ENCODE peak calls at places on chromosomes 3 and 15, in seven cellular contexts. E, T, U, L, Q, I and J are unnamed samples.

GRCh38 chr3:186931487-186932280 is 1.4 kb downstream of the ST6GAL1 start:
- DNase-seq in L (peak), T (peak), E (peak), I (no peak), U (peak), Q (peak), J (peak)

GRCh38 chr3:133970916-133971315 is 58.8 kb downstream of the SLCO2A1 start:
- DNase-seq in L (no peak), Q (no peak), E (no peak), U (no peak), T (no peak), I (no peak), J (no peak)

GRCh38 chr3:86792316-86792715 is 198.6 kb downstream of the VGLL3 start:
- DNase-seq in I (no peak), U (no peak), T (no peak), L (no peak), Q (no peak), E (no peak), J (no peak)

GRCh38 chr3:55692958-55693558 is 206.0 kb upstream of the WNT5A start:
- DNase-seq in E (no peak), T (no peak), I (no peak), Q (no peak), U (no peak), L (no peak), J (no peak)

GRCh38 chr3:142046320-142047020 is 102.9 kb downstream of the TFDP2 start:
- DNase-seq in T (peak), U (no peak), L (no peak), E (no peak), Q (no peak), I (no peak), J (no peak)

GRCh38 chr15:74841761-74842385 is 1.1 kb downstream of the ULK3 start:
- DNase-seq in Q (no peak), U (no peak), I (no peak), T (no peak), L (peak), E (no peak), J (no peak)

GRCh38 chr3:100802126-100802525 is 92.8 kb downstream of the TFG start:
- DNase-seq in I (no peak), Q (no peak), U (no peak), L (no peak), E (no peak), T (no peak), J (no peak)

GRCh38 chr3:186896875-186897274 is 33.5 kb upstream of the ST6GAL1 start:
- DNase-seq in T (no peak), E (no peak), L (no peak), Q (no peak), U (no peak), I (no peak), J (no peak)

GRCh38 chr3:126418661-126419131 is 24.0 kb downstream of the CFAP100 start:
- DNase-seq in U (no peak), T (no peak), I (no peak), Q (no peak), L (no peak), E (no peak), J (no peak)

GRCh38 chr3:66962624-66963023 is 35.5 kb upstream of the KBTBD8 start:
- DNase-seq in I (no peak), U (no peak), T (no peak), E (no peak), L (no peak), Q (no peak), J (no peak)

GRCh38 chr15:81038975-81039607 is 38.4 kb downstream of the TLNRD1 start:
- DNase-seq in U (no peak), Q (no peak), L (no peak), T (peak), E (no peak), I (no peak), J (no peak)

GRCh38 chr3:149415484-149415883 is 38.0 kb upstream of the TM4SF1 start:
- DNase-seq in I (no peak), U (no peak), L (no peak), Q (no peak), E (no peak), T (no peak), J (no peak)

GRCh38 chr3:103127737-103128136 is 692.9 kb downstream of the ZPLD1 start:
- DNase-seq in U (no peak), E (no peak), I (no peak), Q (no peak), T (no peak), L (peak), J (no peak)

GRCh38 chr3:9552252-9552999 is 1.2 kb downstream of the LHFPL4 start:
- DNase-seq in T (peak), L (peak), U (peak), I (no peak), E (no peak), Q (no peak), J (no peak)

GRCh38 chr3:6321999-6322398 is 538.9 kb upstream of the GRM7 start:
- DNase-seq in T (no peak), E (no peak), Q (no peak), L (no peak), U (no peak), I (no peak), J (no peak)

GRCh38 chr3:183857863-183858262 is 26.8 kb downstream of the PARL start:
- DNase-seq in L (no peak), Q (no peak), U (no peak), E (no peak), T (no peak), I (no peak), J (no peak)

GRCh38 chr3:17059966-17060560 is 175.3 kb downstream of the PLCL2 start:
- DNase-seq in Q (no peak), L (no peak), T (no peak), E (no peak), U (no peak), I (no peak), J (no peak)

GRCh38 chr3:134445631-134446030 is 40.2 kb downstream of the ANAPC13 start:
- DNase-seq in Q (no peak), U (no peak), T (no peak), I (no peak), E (no peak), L (no peak), J (no peak)

GRCh38 chr3:149247025-149247710 is 25.5 kb upstream of the CP start:
- DNase-seq in Q (no peak), I (no peak), U (no peak), L (no peak), T (no peak), E (no peak), J (no peak)

GRCh38 chr15:63944681-63944955 is 101.7 kb downstream of the DAPK2 start:
- DNase-seq in T (no peak), L (no peak), Q (no peak), E (no peak), I (no peak), U (peak), J (no peak)

GRCh38 chr15:64982472-64982871 is 7.2 kb downstream of the SPG21 start:
- DNase-seq in L (no peak), T (no peak), U (no peak), E (no peak), I (no peak), Q (no peak), J (no peak)

GRCh38 chr3:129505341-129505740 is 23.1 kb upstream of the RHO start:
- DNase-seq in T (no peak), L (no peak), E (peak), U (no peak), I (no peak), Q (no peak), J (no peak)

GRCh38 chr15:99328673-99329072 is 77.4 kb downstream of the LRRC28 start:
- DNase-seq in E (no peak), U (no peak), I (no peak), T (no peak), Q (no peak), L (no peak), J (no peak)

GRCh38 chr3:124873241-124873640 is 13.9 kb downstream of the ITGB5 start:
- DNase-seq in I (no peak), E (no peak), L (no peak), T (no peak), Q (no peak), U (no peak), J (no peak)

GRCh38 chr3:69451594-69451993 is 65.7 kb upstream of the FRMD4B start:
- DNase-seq in E (peak), I (no peak), Q (no peak), T (no peak), U (no peak), L (no peak), J (no peak)

GRCh38 chr15:80579611-80580010 is 115.5 kb upstream of the ABHD17C start:
- DNase-seq in T (no peak), U (no peak), I (no peak), E (no peak), L (no peak), Q (no peak), J (no peak)

GRCh38 chr3:127064391-127065137 is 81.6 kb downstream of the PLXNA1 start:
- DNase-seq in U (no peak), Q (no peak), I (peak), E (no peak), T (no peak), L (no peak), J (no peak)

GRCh38 chr3:127417709-127418559 is 130.1 kb upstream of the PRR20G start:
- DNase-seq in I (no peak), U (no peak), T (no peak), E (no peak), L (no peak), Q (no peak), J (no peak)

GRCh38 chr3:43624619-43625305 is 3.0 kb upstream of the ANO10 start:
- DNase-seq in L (no peak), I (no peak), T (no peak), U (no peak), E (no peak), Q (no peak), J (no peak)

GRCh38 chr3:126487151-126487771 is 11.6 kb upstream of the ZXDC start:
- DNase-seq in U (no peak), E (no peak), T (peak), Q (no peak), L (no peak), I (no peak), J (no peak)

GRCh38 chr15:55522741-55523450 is 14.9 kb upstream of the DNAAF4 start:
- DNase-seq in I (no peak), E (no peak), U (no peak), L (no peak), T (no peak), Q (no peak), J (no peak)

GRCh38 chr15:63233667-63234419 is 43.6 kb upstream of the APH1B start:
- DNase-seq in I (no peak), E (no peak), T (no peak), L (no peak), U (no peak), Q (no peak), J (no peak)

GRCh38 chr3:29280675-29281264 is at the start of gene RBMS3:
- DNase-seq in E (peak), Q (peak), I (peak), U (peak), T (peak), L (peak), J (no peak)

GRCh38 chr3:31893174-31893573 is 87.9 kb downstream of the OSBPL10 start:
- DNase-seq in T (no peak), L (no peak), I (no peak), U (no peak), Q (no peak), E (no peak), J (no peak)

GRCh38 chr3:65672876-65673815 is 365.6 kb downstream of the MAGI1 start:
- DNase-seq in T (peak), U (peak), L (peak), I (peak), Q (peak), E (no peak), J (no peak)

GRCh38 chr3:45034612-45035252 is 8.6 kb downstream of the CLEC3B start:
- DNase-seq in L (peak), E (no peak), I (no peak), Q (peak), T (peak), U (peak), J (no peak)